ENCODE peak calls at places on chromosomes 5 and 9, in seven cellular contexts. Z is PC-9, W is PC-3, D is HCT116, N is astrocyte, I is H1, B is GM23248. J is an unnamed sample. For H3K36me3, the result is how much of the 10 kb centered on the place peaks cover.

GRCh38 chr9:97478301-97478981 is 23.0 kb upstream of the TMOD1 start:
- DNase-seq in Z (no peak), W (no peak), D (no peak), N (no peak), I (no peak), B (no peak), J (peak)

GRCh38 chr5:107282061-107282460 is 388.7 kb downstream of the EFNA5 start:
- DNase-seq in Z (no peak), W (peak), D (no peak), N (peak), I (no peak), B (no peak), J (no peak)

GRCh38 chr5:147427784-147428401 is 82.0 kb downstream of the DPYSL3 start:
- DNase-seq in Z (no peak), W (no peak), D (no peak), N (peak), I (no peak), B (peak), J (no peak)

GRCh38 chr5:96963267-96963666 is 27.4 kb downstream of the LNPEP start:
- DNase-seq in Z (no peak), W (peak), D (no peak), N (peak), I (no peak), B (peak), J (peak)

GRCh38 chr9:71763752-71764332 is 4.5 kb downstream of the CEMIP2 start:
- DNase-seq in Z (peak), W (peak), D (no peak), N (peak), I (no peak), B (peak), J (no peak)

GRCh38 chr9:129761293-129761900 is 8.6 kb upstream of the PTGES start:
- DNase-seq in Z (no peak), W (no peak), D (no peak), N (peak), I (no peak), B (peak), J (no peak)

GRCh38 chr5:132414634-132415377 is 45.3 kb downstream of the SLC22A5 start:
- DNase-seq in Z (peak), W (peak), D (peak), N (peak), I (no peak), B (peak), J (peak)

GRCh38 chr9:127723013-127723412 is 7.1 kb downstream of the TTC16 start:
- DNase-seq in Z (no peak), W (no peak), D (no peak), N (no peak), I (no peak), B (no peak), J (no peak)

GRCh38 chr5:40367260-40367659 is 312.5 kb upstream of the PTGER4 start:
- DNase-seq in Z (no peak), W (no peak), D (no peak), N (no peak), I (no peak), B (no peak), J (no peak)

GRCh38 chr9:16985559-16986348 is 115.3 kb upstream of the BNC2 start:
- DNase-seq in Z (no peak), W (peak), D (no peak), N (peak), I (no peak), B (peak), J (no peak)

DNA sequence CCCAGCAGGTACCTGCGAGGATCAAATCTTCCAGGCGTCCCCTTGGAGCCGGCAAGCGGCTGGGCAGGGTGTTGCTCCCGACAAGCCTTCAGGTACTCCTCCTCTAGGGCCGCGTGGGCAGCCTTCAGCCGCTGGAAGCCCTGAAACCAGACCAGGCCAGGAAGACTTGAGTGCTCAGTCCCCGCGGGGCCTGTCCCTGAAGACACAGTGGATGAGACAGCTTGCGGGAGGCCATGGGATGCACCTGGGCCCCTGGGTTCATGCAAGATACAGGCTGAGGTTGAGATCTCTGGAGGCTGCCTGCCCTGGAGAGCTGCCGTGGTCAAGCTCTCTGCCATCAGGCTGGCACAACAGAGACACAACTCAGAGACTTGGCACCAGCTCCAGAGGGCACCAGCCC is 25.4 kb downstream of the AKNA start:
- DNase-seq in Z (no peak), W (no peak), D (no peak), N (no peak), I (no peak), B (no peak), J (no peak)
- H3K36me3 ChIP-seq in Z (under half), W (under half), D (under half), N (under half), I (half or more), B (under half), J (under half)

GRCh38 chr9:134100040-134100439 is 32.2 kb upstream of the BRD3 start:
- DNase-seq in Z (no peak), W (no peak), D (no peak), N (no peak), I (no peak), B (no peak), J (no peak)
- TF ChIP-seq EZH2 in Z (no peak), W (no peak), D (no peak), N (no peak), I (no peak), B (no peak), J (no peak)

GRCh38 chr5:129960831-129961230 is 56.6 kb downstream of the CHSY3 start:
- DNase-seq in Z (no peak), W (no peak), D (no peak), N (no peak), I (no peak), B (no peak), J (no peak)

GRCh38 chr5:129962506-129962905 is 58.2 kb downstream of the CHSY3 start:
- DNase-seq in Z (no peak), W (no peak), D (no peak), N (no peak), I (no peak), B (no peak), J (no peak)

GRCh38 chr5:129966071-129966470 is 61.8 kb downstream of the CHSY3 start:
- DNase-seq in Z (no peak), W (no peak), D (no peak), N (no peak), I (no peak), B (no peak), J (no peak)

DNA sequence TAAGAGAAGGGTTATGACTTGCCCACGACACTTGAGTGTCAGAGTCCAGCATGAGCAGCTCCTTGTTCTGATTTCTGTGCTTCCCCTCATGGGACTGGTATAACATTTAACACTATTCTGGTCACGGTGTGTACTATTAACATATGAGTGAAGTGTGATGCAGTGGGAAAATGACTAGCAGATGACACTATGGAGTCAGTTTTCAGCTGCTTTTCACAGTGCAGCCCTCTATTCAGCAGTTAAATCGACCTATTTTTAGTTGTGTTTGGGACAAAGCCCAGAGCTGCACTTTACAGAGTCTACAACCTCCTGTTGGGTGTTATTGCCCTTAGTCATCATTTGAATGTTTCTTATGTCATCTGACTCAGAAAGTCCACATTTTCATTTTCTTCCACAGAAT is 59.1 kb downstream of the CHSY3 start:
- DNase-seq in Z (no peak), W (peak), D (no peak), N (peak), I (no peak), B (peak), J (peak)
- H3K4me3 ChIP-seq in Z (no peak), W (no peak), D (no peak), N (no peak), I (no peak), B (no peak), J (no peak)

DNA sequence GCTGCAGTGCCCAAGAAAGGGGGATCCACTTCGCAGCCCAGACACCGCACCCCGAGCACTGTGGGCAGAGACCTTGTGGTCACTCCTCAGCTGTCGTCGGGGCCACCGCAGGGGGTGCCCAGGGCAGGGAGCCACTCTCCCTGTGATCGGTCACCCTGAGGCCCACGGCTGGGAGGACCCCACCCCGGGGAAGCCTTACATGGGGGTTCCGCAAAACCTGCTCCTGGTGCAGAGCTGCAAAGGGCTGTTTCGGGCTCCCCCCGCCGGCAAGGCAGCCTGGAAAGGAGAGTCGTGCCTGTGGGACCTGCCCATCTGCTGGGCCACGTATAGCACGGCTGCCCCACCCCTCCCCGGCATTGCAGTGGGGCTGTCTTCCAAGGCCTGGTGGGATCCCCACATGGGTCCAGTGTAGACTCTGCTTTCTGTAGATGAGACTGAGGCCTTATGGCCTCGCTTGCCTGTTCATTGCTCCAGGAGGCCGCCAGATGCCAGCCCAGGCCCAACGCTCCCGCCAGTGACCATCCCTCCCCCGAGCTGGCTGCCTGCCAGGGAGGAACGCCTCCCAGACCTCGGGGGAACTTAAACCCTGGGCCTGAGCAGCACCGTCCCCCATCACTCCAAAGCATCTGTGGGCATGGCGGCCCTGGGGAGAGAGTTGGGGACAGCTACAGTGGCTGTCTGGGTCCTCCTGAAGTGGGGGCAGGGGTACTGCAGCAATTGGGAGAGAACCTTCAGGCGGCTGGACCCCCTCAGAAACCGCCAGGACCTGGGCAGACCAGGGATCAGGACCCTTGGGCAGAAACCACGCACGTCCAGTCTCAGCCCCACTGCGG is 1.6 kb upstream of the DNLZ start:
- DNase-seq in Z (no peak), W (no peak), D (no peak), N (no peak), I (no peak), B (no peak), J (no peak)
- H3K36me3 ChIP-seq in Z (under half), W (under half), D (under half), N (under half), I (under half), B (under half), J (under half)

GRCh38 chr5:77852068-77852513 is 76.0 kb upstream of the TBCA start:
- DNase-seq in Z (no peak), W (no peak), D (no peak), N (no peak), I (no peak), B (no peak), J (no peak)
- TF ChIP-seq EZH2 in Z (no peak), W (no peak), D (no peak), N (no peak), I (no peak), B (no peak), J (peak)

GRCh38 chr5:1669276-1670155 is 130.1 kb downstream of the MRPL36 start:
- DNase-seq in Z (no peak), W (no peak), D (no peak), N (no peak), I (no peak), B (no peak), J (no peak)

GRCh38 chr5:1666221-1666620 is 133.4 kb downstream of the MRPL36 start:
- DNase-seq in Z (no peak), W (no peak), D (no peak), N (no peak), I (no peak), B (no peak), J (no peak)

GRCh38 chr5:1666812-1667588 is 132.6 kb downstream of the MRPL36 start:
- DNase-seq in Z (no peak), W (peak), D (no peak), N (no peak), I (no peak), B (peak), J (peak)

GRCh38 chr5:1668141-1668721 is 131.4 kb downstream of the MRPL36 start:
- DNase-seq in Z (no peak), W (no peak), D (no peak), N (no peak), I (no peak), B (no peak), J (peak)

DNA sequence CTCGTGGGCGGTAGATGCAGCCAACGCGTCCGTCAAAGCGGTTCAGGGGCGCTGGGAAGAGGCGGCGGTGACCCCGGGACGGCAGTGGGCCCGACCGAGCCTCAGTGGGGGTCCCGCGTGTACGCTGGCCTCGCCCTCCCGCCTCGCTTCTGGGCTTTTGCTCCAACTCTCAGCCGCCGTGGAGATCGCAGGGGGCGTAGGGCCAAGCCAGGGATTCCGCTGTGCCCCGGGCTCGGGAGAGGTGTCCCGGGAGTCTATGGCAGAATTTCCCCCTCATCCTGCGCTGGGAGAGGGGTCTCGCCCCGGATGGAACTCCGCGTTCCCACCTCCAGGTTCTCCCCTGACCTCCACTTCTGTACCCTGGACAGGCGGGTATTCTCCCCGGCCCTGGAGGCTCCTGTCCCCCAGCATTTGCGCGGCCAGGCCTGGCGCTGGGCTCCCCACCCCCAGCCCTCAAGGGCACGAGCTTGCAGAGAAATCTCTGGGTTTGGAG is 131.9 kb downstream of the MRPL36 start:
- DNase-seq in Z (no peak), W (no peak), D (no peak), N (no peak), I (no peak), B (no peak), J (no peak)
- H3K4me3 ChIP-seq in Z (no peak), W (no peak), D (no peak), N (no peak), I (peak), B (no peak), J (no peak)

GRCh38 chr5:140678993-140679392 is 5.6 kb upstream of the DND1 start:
- DNase-seq in Z (no peak), W (no peak), D (no peak), N (no peak), I (no peak), B (no peak), J (no peak)
- H3K36me3 ChIP-seq in Z (under half), W (under half), D (under half), N (half or more), I (half or more), B (under half), J (under half)

DNA sequence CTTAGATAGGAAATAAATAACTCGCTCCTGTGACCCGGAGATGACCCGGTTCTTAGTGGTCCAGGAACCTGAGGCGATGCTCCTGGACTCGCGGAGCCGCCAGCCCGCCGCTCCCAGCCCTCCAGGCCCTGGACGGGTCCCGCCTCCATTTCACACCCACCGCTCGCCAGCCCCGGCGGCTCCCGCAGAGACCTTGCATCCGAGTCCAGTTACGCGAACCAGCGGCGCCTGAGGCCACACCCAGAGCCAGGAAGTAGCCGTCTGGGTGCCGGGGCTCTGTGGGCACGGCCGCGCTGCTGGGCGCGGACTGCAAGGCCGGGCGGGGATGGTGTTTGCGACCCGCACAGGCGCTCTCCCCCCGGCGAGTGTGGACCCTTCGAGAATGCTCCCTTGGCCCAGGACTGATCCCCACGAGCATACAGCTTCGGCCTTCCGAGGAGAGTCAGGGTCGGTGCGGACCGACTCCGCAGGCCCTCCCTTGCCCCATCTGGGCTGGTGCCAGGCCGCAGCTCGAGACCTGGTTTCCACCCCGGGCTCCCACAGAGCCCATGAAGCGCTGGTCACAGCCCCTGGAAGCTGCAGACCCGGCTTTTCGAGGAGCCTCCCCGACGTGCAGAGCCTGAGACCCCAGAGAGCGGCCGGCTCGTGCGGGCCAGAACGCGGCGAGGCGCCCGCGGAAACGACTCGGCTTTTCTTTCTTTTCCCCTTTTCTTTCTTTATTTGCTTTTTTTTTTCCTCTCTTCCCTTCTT is 5.2 kb upstream of the BARX1 start:
- DNase-seq in Z (no peak), W (peak), D (no peak), N (no peak), I (no peak), B (peak), J (peak)
- TF ChIP-seq EZH2 in Z (no peak), W (no peak), D (no peak), N (peak), I (peak), B (no peak), J (peak)

J was measured in hepatocyte.